ENCODE peak calls at places on chromosomes 5 and 9, in five cellular contexts. Y is uterus; R is effector memory CD4-positive, alpha-beta T cell; Z is lower lobe of right lung; S is CD8-positive, alpha-beta T cell. G is an unnamed sample.

GRCh38 chr9:2859776-2860379 is 16.0 kb upstream of the PUM3 start:
- DNase-seq in Y (peak; percentile 37), R (no peak), Z (peak; percentile 67), S (peak; percentile 12), G (no peak)

GRCh38 chr9:2125909-2126308 is 110.8 kb downstream of the SMARCA2 start:
- DNase-seq in Y (no peak), R (no peak), Z (no peak), S (no peak), G (no peak)

GRCh38 chr5:158390556-158390955 is 531.6 kb upstream of the CLINT1 start:
- DNase-seq in Y (no peak), R (no peak), Z (no peak), S (no peak), G (no peak)

GRCh38 chr9:134558124-134558805 is 83.3 kb upstream of the COL5A1 start:
- DNase-seq in Y (no peak), R (no peak), Z (peak; percentile 16), S (no peak), G (no peak)

GRCh38 chr9:98575379-98576346 is 133.1 kb downstream of the GABBR2 start:
- DNase-seq in Y (no peak), R (no peak), Z (no peak), S (no peak), G (peak; percentile 16)

GRCh38 chr9:114289571-114290481 is 33.1 kb upstream of the ORM1 start:
- DNase-seq in Y (peak; percentile 16), R (no peak), Z (peak; percentile 32), S (no peak), G (no peak)

GRCh38 chr9:72165821-72166547 is 16.7 kb downstream of the GDA start:
- DNase-seq in Y (no peak), R (no peak), Z (no peak), S (no peak), G (no peak)

GRCh38 chr5:173501922-173502321 is 114.5 kb downstream of the BOD1 start:
- DNase-seq in Y (no peak), R (no peak), Z (no peak), S (no peak), G (no peak)

GRCh38 chr9:33818167-33818831 is 1.3 kb downstream of the UBE2R2 start:
- DNase-seq in Y (peak; percentile 42), R (no peak), Z (no peak), S (no peak), G (peak; percentile 35)

GRCh38 chr9:33817327-33818166 is 587 bp downstream of the UBE2R2 start:
- DNase-seq in Y (peak; percentile 54), R (peak; percentile 11), Z (peak; percentile 74), S (peak; percentile 36), G (peak; percentile 73)

GRCh38 chr9:33818832-33819500 is 2.0 kb downstream of the UBE2R2 start:
- DNase-seq in Y (no peak), R (no peak), Z (no peak), S (no peak), G (no peak)

GRCh38 chr9:33823801-33824200 is 6.8 kb downstream of the UBE2R2 start:
- DNase-seq in Y (no peak), R (no peak), Z (no peak), S (no peak), G (no peak)

GRCh38 chr9:33820231-33820745 is 3.3 kb downstream of the UBE2R2 start:
- DNase-seq in Y (no peak), R (no peak), Z (no peak), S (no peak), G (no peak)
- H3K4me3 ChIP-seq in Y (no peak overlapping the region), R (no peak overlapping the region), Z (no peak overlapping the region), S (no peak overlapping the region), G (peak overlapping the region; percentile 46)

GRCh38 chr9:21558079-21558478 is 76.0 kb upstream of the IFNE start:
- DNase-seq in Y (no peak), R (no peak), Z (no peak), S (no peak), G (no peak)
- H3K27ac ChIP-seq in Y (no peak overlapping the region), R (no peak overlapping the region), Z (no peak overlapping the region), S (no peak overlapping the region), G (no peak overlapping the region)

GRCh38 chr9:33288235-33288634 is 2.1 kb upstream of the NFX1 start:
- DNase-seq in Y (no peak), R (no peak), Z (no peak), S (no peak), G (no peak)

GRCh38 chr9:33289936-33290246 is 425 bp upstream of the NFX1 start:
- DNase-seq in Y (no peak), R (no peak), Z (no peak), S (no peak), G (no peak)

GRCh38 chr9:33290247-33290993 is at the start of gene NFX1:
- DNase-seq in Y (peak; percentile 98), R (peak; percentile 98), Z (peak; percentile 99), S (peak; percentile 98), G (peak; percentile 99)

GRCh38 chr9:33289501-33289900 is 815 bp upstream of the NFX1 start:
- DNase-seq in Y (peak; percentile 24), R (no peak), Z (peak; percentile 48), S (no peak), G (no peak)

GRCh38 chr9:33288828-33289483 is 1.4 kb upstream of the NFX1 start:
- DNase-seq in Y (peak; percentile 26), R (no peak), Z (no peak), S (no peak), G (no peak)
- H3K4me3 ChIP-seq in Y (peak overlapping the region; percentile 94), R (no peak overlapping the region), Z (peak overlapping the region; percentile 89), S (no peak overlapping the region), G (no peak overlapping the region)

GRCh38 chr5:162484095-162484494 is 416.5 kb downstream of the GABRG2 start:
- DNase-seq in Y (no peak), R (no peak), Z (no peak), S (no peak), G (no peak)

GRCh38 chr5:162488077-162488476 is 420.5 kb downstream of the GABRG2 start:
- DNase-seq in Y (no peak), R (no peak), Z (no peak), S (no peak), G (no peak)

GRCh38 chr5:162485666-162486292 is 418.2 kb downstream of the GABRG2 start:
- DNase-seq in Y (no peak), R (no peak), Z (no peak), S (no peak), G (no peak)
- H3K27ac ChIP-seq in Y (no peak overlapping the region), R (no peak overlapping the region), Z (no peak overlapping the region), S (no peak overlapping the region), G (no peak overlapping the region)

GRCh38 chr5:138724470-138725146 is 28.6 kb upstream of the CTNNA1 start:
- DNase-seq in Y (no peak), R (no peak), Z (peak; percentile 71), S (no peak), G (no peak)

GRCh38 chr5:138722518-138722917 is 30.7 kb upstream of the CTNNA1 start:
- DNase-seq in Y (no peak), R (no peak), Z (peak; percentile 54), S (no peak), G (no peak)

GRCh38 chr5:138720840-138721239 is 32.4 kb upstream of the CTNNA1 start:
- DNase-seq in Y (no peak), R (no peak), Z (no peak), S (no peak), G (no peak)

GRCh38 chr5:138725153-138725884 is 27.9 kb upstream of the CTNNA1 start:
- DNase-seq in Y (peak; percentile 49), R (no peak), Z (peak; percentile 60), S (no peak), G (no peak)

DNA sequence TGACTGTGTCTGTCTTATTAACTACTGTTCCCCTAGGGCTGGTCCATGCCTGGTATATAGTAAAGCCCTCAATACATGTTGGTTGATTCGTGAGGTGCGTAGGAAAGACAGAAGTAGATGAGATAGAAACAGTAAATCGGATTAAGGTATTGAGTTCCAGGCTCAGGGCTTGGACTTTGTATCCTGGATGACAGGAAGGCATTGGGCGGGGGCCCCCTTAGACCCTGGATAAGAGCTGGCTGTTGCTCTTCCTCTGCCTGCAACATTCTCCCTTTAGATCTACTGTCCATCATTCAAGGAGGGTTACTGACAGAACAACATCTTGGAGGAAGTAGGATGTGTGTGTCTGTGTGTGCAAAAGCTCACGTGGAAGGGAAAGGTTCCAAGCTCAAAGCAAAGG is 31.2 kb upstream of the CTNNA1 start:
- DNase-seq in Y (no peak), R (no peak), Z (no peak), S (no peak), G (no peak)
- H3K4me3 ChIP-seq in Y (no peak overlapping the region), R (no peak overlapping the region), Z (no peak overlapping the region), S (no peak overlapping the region), G (no peak overlapping the region)

GRCh38 chr9:128218172-128218517 is 15.0 kb downstream of the DNM1 start:
- DNase-seq in Y (no peak), R (no peak), Z (no peak), S (no peak), G (no peak)
- H3K27ac ChIP-seq in Y (peak overlapping the region; percentile 42), R (no peak overlapping the region), Z (peak overlapping the region; percentile 36), S (no peak overlapping the region), G (peak overlapping the region; percentile 47)

GRCh38 chr5:154483654-154484392 is 5.8 kb upstream of the HAND1 start:
- DNase-seq in Y (no peak), R (no peak), Z (no peak), S (no peak), G (no peak)
- H3K4me3 ChIP-seq in Y (no peak overlapping the region), R (no peak overlapping the region), Z (no peak overlapping the region), S (no peak overlapping the region), G (no peak overlapping the region)

GRCh38 chr9:126669108-126669507 is 55.4 kb downstream of the LMX1B start:
- DNase-seq in Y (no peak), R (no peak), Z (no peak), S (no peak), G (no peak)
- H3K27ac ChIP-seq in Y (no peak overlapping the region), R (no peak overlapping the region), Z (no peak overlapping the region), S (no peak overlapping the region), G (no peak overlapping the region)

G was measured in CD4-positive, CD25-positive, alpha-beta regulatory T cell.